ENCODE peak calls at places on chromosomes 5 and 9, in nine cellular contexts. I is AG09319, U is tibial artery, A is lung, E is BJ, K is foreskin fibroblast, F is H1, Z is kidney epithelial cell, H is mesothelial cell of epicardium. J is an unnamed sample.

GRCh38 chr5:54180616-54181015 is 129.8 kb downstream of the ARL15 start:
- DNase-seq in A (no peak), K (peak; percentile 36), F (no peak), Z (no peak), U (no peak), H (no peak), I (no peak), E (peak; percentile 40), J (no peak)

GRCh38 chr5:77449277-77449676 is 42.8 kb downstream of the WDR41 start:
- DNase-seq in F (no peak), H (no peak), U (no peak), K (no peak), I (no peak), A (no peak), E (no peak), Z (no peak), J (no peak)

GRCh38 chr9:72203205-72203803 is 54.1 kb downstream of the GDA start:
- DNase-seq in I (no peak), E (no peak), Z (no peak), H (no peak), F (no peak), A (no peak), U (no peak), K (peak; percentile 7), J (no peak)

GRCh38 chr5:10987881-10988504 is 227.0 kb upstream of the DAP start:
- DNase-seq in K (no peak), U (peak; percentile 31), F (peak; percentile 69), E (no peak), Z (peak; percentile 19), A (peak; percentile 67), H (peak; percentile 88), I (no peak), J (peak; percentile 57)

GRCh38 chr5:150270546-150271295 is 18.9 kb downstream of the CAMK2A start:
- DNase-seq in Z (no peak), I (no peak), K (no peak), F (no peak), H (no peak), U (no peak), E (no peak), A (no peak), J (no peak)

GRCh38 chr5:39469173-39469572 is 44.4 kb upstream of the DAB2 start:
- DNase-seq in I (no peak), A (no peak), K (no peak), U (no peak), Z (no peak), F (no peak), E (no peak), H (no peak), J (no peak)

GRCh38 chr9:11199335-11199734 is 586.5 kb upstream of the PTPRD start:
- DNase-seq in K (no peak), H (no peak), E (no peak), F (peak; percentile 31), I (no peak), U (no peak), Z (no peak), A (no peak), J (no peak)

GRCh38 chr5:27396998-27397397 is 358.6 kb upstream of the CDH9 start:
- DNase-seq in H (no peak), U (no peak), K (no peak), A (no peak), F (no peak), I (no peak), E (no peak), Z (no peak), J (no peak)

GRCh38 chr9:18810581-18810980 is 222.4 kb downstream of the SAXO1 start:
- DNase-seq in I (no peak), E (no peak), U (no peak), K (no peak), H (no peak), A (no peak), F (no peak), Z (no peak), J (no peak)

GRCh38 chr5:86666981-86667380 is 49.2 kb downstream of the COX7C start:
- DNase-seq in I (no peak), H (no peak), Z (no peak), F (no peak), E (no peak), A (no peak), K (no peak), U (no peak), J (no peak)

GRCh38 chr5:2388005-2388361 is 363.5 kb downstream of the IRX2 start:
- DNase-seq in K (no peak), F (no peak), H (no peak), A (no peak), I (no peak), U (no peak), Z (no peak), E (no peak), J (no peak)

GRCh38 chr9:134899818-134900325 is 17.8 kb downstream of the FCN1 start:
- DNase-seq in E (no peak), F (no peak), K (no peak), Z (no peak), I (no peak), A (no peak), U (no peak), H (peak; percentile 11), J (no peak)
- TF ChIP-seq CTCF in E (no peak), F (no peak), K (no peak), Z (no peak), I (no peak), A (no peak), U (no peak), H (no peak), J (no peak)

GRCh38 chr9:100597236-100597635 is 19.4 kb downstream of the CAVIN4 start:
- DNase-seq in U (no peak), Z (no peak), K (no peak), H (no peak), I (no peak), A (no peak), E (no peak), F (no peak), J (no peak)

GRCh38 chr9:100600511-100601079 is 22.7 kb downstream of the CAVIN4 start:
- DNase-seq in U (no peak), F (no peak), K (no peak), E (no peak), H (no peak), A (no peak), I (no peak), Z (no peak), J (no peak)

GRCh38 chr9:100601216-100601615 is 23.3 kb downstream of the CAVIN4 start:
- DNase-seq in F (no peak), H (no peak), U (no peak), I (no peak), E (no peak), Z (no peak), A (peak; percentile 52), K (peak; percentile 32), J (no peak)

GRCh38 chr9:100598641-100599145 is 20.8 kb downstream of the CAVIN4 start:
- DNase-seq in K (peak; percentile 64), U (peak; percentile 61), E (no peak), I (no peak), A (peak; percentile 89), H (peak; percentile 91), F (peak; percentile 92), Z (no peak), J (peak; percentile 67)

DNA sequence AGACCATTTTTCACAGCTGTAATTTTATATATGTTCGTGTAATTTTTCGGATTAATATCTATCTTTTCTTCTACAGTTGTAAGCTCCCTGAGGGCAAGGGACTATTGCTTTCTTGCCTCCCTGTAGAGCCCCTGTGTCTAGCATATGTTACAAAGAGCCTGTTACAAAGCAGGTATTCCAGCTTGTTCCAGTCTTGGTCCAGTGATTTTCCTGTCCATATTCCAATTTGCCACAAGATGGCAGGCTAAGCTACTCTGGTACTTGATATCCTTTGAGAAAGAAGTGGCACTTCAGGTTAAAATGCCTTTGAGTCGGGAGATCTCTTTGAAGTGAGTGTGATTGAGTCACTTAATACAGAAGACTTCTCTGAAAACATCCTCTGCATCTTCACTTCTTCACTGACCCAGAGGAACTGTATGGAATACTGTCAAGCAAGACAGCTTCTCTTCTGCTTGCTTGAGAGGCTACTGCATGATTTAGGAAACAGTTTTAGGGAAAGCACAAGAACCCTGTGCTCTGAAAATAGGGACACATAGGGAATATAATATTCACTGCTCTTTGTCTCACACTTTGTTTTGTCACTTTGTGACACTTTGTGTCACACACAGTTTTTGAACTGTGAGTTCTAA is 24.5 kb downstream of the CAVIN4 start:
- DNase-seq in H (no peak), E (no peak), I (no peak), A (no peak), Z (peak; percentile 51), F (no peak), U (no peak), K (peak; percentile 29), J (no peak)
- TF ChIP-seq CTCF in H (peak; percentile 60), E (peak; percentile 76), I (peak; percentile 69), A (peak; percentile 30), Z (peak; percentile 66), F (peak; percentile 83), U (peak; percentile 37), K (peak; percentile 66), J (no peak)

DNA sequence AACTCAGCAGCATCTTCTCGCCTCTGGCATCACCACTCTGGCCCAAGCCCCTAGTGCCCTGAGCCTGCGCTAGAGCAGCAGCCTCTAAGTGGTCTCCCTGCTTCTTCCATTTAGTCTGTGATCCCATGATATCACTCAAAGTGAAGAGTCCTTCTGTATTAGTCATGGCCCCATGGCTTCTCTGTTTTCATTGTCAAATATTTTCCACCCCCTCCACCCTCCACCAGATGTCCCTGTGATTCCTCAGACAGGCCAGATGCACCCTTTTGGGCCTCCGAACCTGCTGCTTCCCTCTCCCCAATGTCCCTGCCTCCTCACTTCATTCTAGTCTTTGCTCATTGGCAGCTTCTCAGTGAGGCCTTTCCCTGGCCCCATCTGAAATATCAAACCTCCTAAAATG is 299.2 kb downstream of the SPOCK1 start:
- DNase-seq in I (no peak), F (peak; percentile 15), E (peak; percentile 48), A (no peak), U (no peak), H (no peak), K (peak; percentile 56), Z (no peak), J (no peak)
- TF ChIP-seq CTCF in I (peak; percentile 8), F (no peak), E (peak; percentile 35), A (no peak), U (no peak), H (no peak), K (peak; percentile 27), Z (no peak), J (no peak)

DNA sequence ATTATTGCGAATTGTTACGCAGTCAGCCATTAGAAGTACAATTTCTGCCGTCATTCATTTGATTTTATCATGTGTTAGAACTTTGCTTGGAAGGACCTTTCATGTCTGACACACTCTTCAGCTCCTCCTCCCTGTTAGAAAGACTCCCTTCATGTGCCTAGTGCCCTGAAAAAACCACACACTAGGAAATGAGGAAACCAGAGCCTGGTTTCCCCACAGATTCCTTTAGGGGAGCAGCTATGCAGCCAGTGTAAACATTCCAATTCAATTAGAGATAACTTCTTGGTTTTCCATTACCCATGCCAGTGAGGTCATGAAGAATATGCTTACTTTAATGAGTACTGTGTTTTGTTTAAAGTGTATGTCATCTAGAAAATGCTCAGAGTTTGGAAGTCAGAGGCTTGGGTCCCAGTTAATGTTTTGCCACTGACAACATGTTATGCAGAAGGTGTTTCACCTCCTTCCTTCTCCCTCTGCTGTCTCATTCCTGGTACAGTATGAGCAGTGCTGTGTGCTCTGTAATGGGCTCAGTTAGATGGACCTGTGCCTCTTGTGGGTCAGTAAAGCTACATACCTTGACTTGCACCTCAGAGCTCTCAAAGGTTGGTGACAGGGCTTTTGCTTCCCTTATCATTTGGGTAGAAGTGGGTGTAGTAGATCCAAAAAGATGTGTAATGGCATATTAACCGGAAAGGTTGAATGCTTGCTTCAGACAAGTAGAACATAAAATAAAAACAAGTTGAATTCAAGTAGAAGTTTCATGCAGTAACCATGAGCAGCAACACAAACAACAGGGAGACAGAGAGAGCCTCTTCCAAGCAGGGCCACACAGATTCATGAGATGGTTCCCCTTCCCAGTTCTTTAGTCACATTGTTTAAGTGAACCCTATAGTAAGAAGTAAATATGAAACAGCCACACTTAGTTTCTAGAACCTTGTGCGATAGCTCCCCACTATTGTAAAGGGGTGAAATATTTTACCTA is 52.6 kb upstream of the TNFAIP8 start:
- DNase-seq in F (no peak), I (peak; percentile 87), U (no peak), Z (peak; percentile 99), A (no peak), K (peak; percentile 96), H (no peak), E (peak; percentile 95), J (no peak)
- TF ChIP-seq CTCF in F (no peak), I (no peak), U (no peak), Z (peak; percentile 35), A (no peak), K (no peak), H (no peak), E (peak; percentile 20), J (no peak)